ENCODE peak calls at places on chromosomes 7 and 10, in seven cellular contexts. I is SK-N-SH, B is HepG2, A is GM12891, D is H1, Q is GM12878, L is K562. M is an unnamed sample.

GRCh38 chr10:128191847-128192246 is 65.6 kb upstream of the MKI67 start:
- DNase-seq in A (no peak), D (no peak), Q (no peak), I (no peak), L (no peak), B (no peak), M (no peak)

GRCh38 chr7:87475359-87476178 is at the start of gene ABCB4:
- DNase-seq in L (no peak), A (peak; percentile 12), I (peak; percentile 89), Q (no peak), B (no peak), D (no peak), M (peak; percentile 25)

GRCh38 chr7:36923831-36924555 is 199.7 kb upstream of the AOAH start:
- DNase-seq in Q (no peak), D (no peak), A (no peak), I (no peak), B (no peak), L (no peak), M (no peak)

GRCh38 chr7:105014725-105015630 is 973 bp downstream of the KMT2E start:
- DNase-seq in B (peak; percentile 20), Q (no peak), D (no peak), I (peak; percentile 57), L (peak; percentile 80), A (no peak), M (peak; percentile 24)

GRCh38 chr10:90969148-90969547 is 48.3 kb upstream of the ANKRD1 start:
- DNase-seq in A (no peak), I (no peak), D (no peak), B (no peak), L (no peak), Q (no peak), M (no peak)

GRCh38 chr10:116289652-116290051 is 16.6 kb upstream of the GFRA1 start:
- DNase-seq in L (no peak), I (no peak), B (no peak), D (no peak), Q (no peak), A (no peak), M (no peak)

GRCh38 chr7:147547252-147547897 is 1043.2 kb upstream of the C7orf33 start:
- DNase-seq in I (peak; percentile 24), A (no peak), L (peak; percentile 42), Q (no peak), B (peak; percentile 10), D (peak; percentile 38), M (no peak)

GRCh38 chr10:35195361-35196306 is 69.0 kb downstream of the CREM start:
- DNase-seq in A (no peak), Q (peak; percentile 83), B (peak; percentile 78), I (peak; percentile 70), D (no peak), L (peak; percentile 88), M (no peak)

GRCh38 chr10:29858352-29859267 is 200.8 kb downstream of the JCAD start:
- DNase-seq in Q (no peak), L (no peak), A (no peak), I (peak; percentile 31), B (peak; percentile 34), D (peak; percentile 25), M (no peak)

GRCh38 chr7:128737867-128738390 is 1.2 kb upstream of the CALU start:
- DNase-seq in A (no peak), D (no peak), L (peak; percentile 55), I (no peak), Q (no peak), B (peak; percentile 7), M (no peak)

GRCh38 chr7:159227433-159227832 is 82.8 kb upstream of the VIPR2 start:
- DNase-seq in A (no peak), B (no peak), I (no peak), Q (no peak), D (no peak), L (no peak), M (no peak)

GRCh38 chr7:111362660-111363059 is 199.6 kb downstream of the IMMP2L start:
- DNase-seq in D (no peak), L (peak; percentile 12), A (no peak), I (no peak), Q (no peak), B (no peak), M (no peak)

GRCh38 chr10:28326516-28327493 is 23.9 kb upstream of the MPP7 start:
- DNase-seq in L (no peak), Q (no peak), I (no peak), A (no peak), B (peak; percentile 23), D (no peak), M (no peak)

GRCh38 chr7:42883950-42884349 is 27.9 kb downstream of the C7orf25 start:
- DNase-seq in A (no peak), I (no peak), Q (no peak), D (no peak), L (no peak), B (no peak), M (no peak)

GRCh38 chr7:140165422-140165821 is 11.4 kb downstream of the KDM7A start:
- DNase-seq in D (no peak), Q (no peak), I (no peak), A (no peak), L (no peak), B (no peak), M (no peak)

GRCh38 chr10:63798599-63799498 is 277.6 kb downstream of the REEP3 start:
- DNase-seq in L (no peak), Q (no peak), I (no peak), B (peak; percentile 1), A (no peak), D (no peak), M (no peak)

GRCh38 chr7:155293721-155294642 is 3.7 kb upstream of the INSIG1 start:
- DNase-seq in I (no peak), L (no peak), B (no peak), D (no peak), Q (no peak), A (no peak), M (no peak)

GRCh38 chr10:129963831-129964501 is at the start of gene EBF3:
- DNase-seq in B (no peak), I (peak; percentile 88), A (no peak), Q (no peak), L (peak; percentile 1), D (no peak), M (no peak)

GRCh38 chr10:12483996-12484944 is 134.9 kb downstream of the CAMK1D start:
- DNase-seq in L (no peak), I (no peak), Q (no peak), A (no peak), B (no peak), D (no peak), M (no peak)

GRCh38 chr10:127463548-127463947 is 85.6 kb upstream of the NPS start:
- DNase-seq in B (no peak), L (no peak), D (no peak), A (no peak), Q (no peak), I (no peak), M (no peak)

GRCh38 chr7:886626-887487 is 10.5 kb downstream of the GET4 start:
- DNase-seq in Q (no peak), D (no peak), I (no peak), A (no peak), B (no peak), L (no peak), M (no peak)

GRCh38 chr10:122749886-122750285 is 50.2 kb upstream of the C10orf120 start:
- DNase-seq in I (no peak), Q (no peak), L (no peak), B (no peak), D (no peak), A (no peak), M (no peak)

GRCh38 chr10:122740640-122741039 is 41.0 kb upstream of the C10orf120 start:
- DNase-seq in D (no peak), B (no peak), Q (no peak), I (no peak), L (no peak), A (no peak), M (no peak)

GRCh38 chr10:122744257-122744656 is 44.6 kb upstream of the C10orf120 start:
- DNase-seq in L (no peak), B (no peak), D (no peak), I (no peak), A (no peak), Q (no peak), M (no peak)

GRCh38 chr10:122748496-122748895 is 48.9 kb upstream of the C10orf120 start:
- DNase-seq in I (no peak), L (no peak), D (no peak), A (no peak), B (no peak), Q (no peak), M (no peak)

DNA sequence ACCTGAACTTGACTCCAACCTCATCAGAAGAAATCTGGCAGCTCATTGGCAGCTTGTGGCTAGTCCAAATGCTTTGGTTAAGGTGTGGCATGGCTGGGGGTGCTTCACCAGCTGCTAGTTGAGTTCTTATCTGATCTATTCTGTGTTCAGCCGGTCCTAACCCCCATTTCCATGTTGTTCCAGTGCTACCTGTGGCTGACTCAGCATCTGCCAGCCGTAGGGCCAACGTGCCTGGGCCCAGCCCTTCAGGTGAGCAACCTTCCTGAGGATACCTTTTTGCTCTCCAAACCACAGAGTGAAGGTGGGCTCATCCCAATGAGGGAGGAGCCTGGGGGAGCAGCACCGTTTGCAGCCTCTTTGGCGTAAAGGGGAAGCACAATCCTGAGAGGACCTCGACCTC is 46.8 kb upstream of the C10orf120 start:
- DNase-seq in L (no peak), Q (no peak), B (no peak), I (no peak), A (no peak), D (no peak), M (no peak)
- TF ChIP-seq TAF1 in L (no peak), Q (no peak), B (no peak), I (no peak), A (no peak), D (no peak), M (no peak)

GRCh38 chr10:95466450-95466849 is 94.7 kb downstream of the SORBS1 start:
- DNase-seq in I (no peak), Q (no peak), A (no peak), B (no peak), L (no peak), D (no peak), M (no peak)

GRCh38 chr10:95469251-95469650 is 91.9 kb downstream of the SORBS1 start:
- DNase-seq in A (no peak), Q (no peak), L (no peak), I (no peak), B (no peak), D (no peak), M (no peak)

GRCh38 chr10:95464280-95464679 is 96.9 kb downstream of the SORBS1 start:
- DNase-seq in D (no peak), Q (no peak), B (no peak), L (no peak), I (no peak), A (no peak), M (no peak)

GRCh38 chr10:95469676-95470075 is 91.5 kb downstream of the SORBS1 start:
- DNase-seq in L (peak; percentile 24), I (no peak), Q (no peak), A (no peak), D (no peak), B (no peak), M (no peak)

GRCh38 chr10:95467162-95467599 is 94.0 kb downstream of the SORBS1 start:
- DNase-seq in D (peak; percentile 47), A (no peak), I (peak; percentile 37), B (peak; percentile 83), Q (no peak), L (peak; percentile 83), M (no peak)
- TF ChIP-seq POLR2AphosphoS5 in D (no peak), A (no peak), I (no peak), B (no peak), Q (no peak), L (no peak), M (no peak)

GRCh38 chr7:98231489-98232275 is 20.4 kb downstream of the TECPR1 start:
- DNase-seq in A (no peak), I (peak; percentile 42), B (no peak), L (no peak), D (no peak), Q (no peak), M (no peak)
- TF ChIP-seq TAF1 in A (no peak), I (no peak), B (no peak), L (no peak), D (no peak), Q (no peak), M (no peak)

GRCh38 chr10:85293483-85293882 is 965.1 kb downstream of the CCSER2 start:
- DNase-seq in I (no peak), Q (no peak), A (no peak), D (no peak), L (no peak), B (no peak), M (no peak)
- TF ChIP-seq POLR2AphosphoS5 in I (no peak), Q (no peak), A (no peak), D (no peak), L (no peak), B (no peak), M (no peak)

M was measured in GM12892.